ENCODE peak calls at places on chromosomes 12 and 14, in nine cellular contexts. F is lower leg skin, H is skeletal muscle cell, I is uterus, X is neuronal stem cell, M is fibroblast of the aortic adventitia, S is lower lobe of right lung, W is AG04449, Q is DND-41. N is an unnamed sample.

GRCh38 chr12:10243803-10244520 is 31.3 kb downstream of the GABARAPL1 start:
- DNase-seq in W (no peak), Q (peak), H (no peak), I (no peak), S (no peak), X (no peak), M (no peak), F (no peak), N (no peak)

GRCh38 chr12:29102739-29103138 is 46.3 kb upstream of the FAR2 start:
- DNase-seq in H (no peak), W (no peak), F (no peak), M (no peak), X (no peak), S (no peak), I (no peak), Q (no peak), N (no peak)

GRCh38 chr14:75456069-75457023 is 28.5 kb downstream of the JDP2 start:
- DNase-seq in F (no peak), X (no peak), I (no peak), H (no peak), M (no peak), W (no peak), Q (no peak), S (peak), N (no peak)

GRCh38 chr12:23099604-23100003 is 474.6 kb downstream of the ETNK1 start:
- DNase-seq in M (no peak), I (no peak), W (no peak), S (no peak), F (no peak), Q (no peak), H (no peak), X (no peak), N (no peak)

GRCh38 chr12:48686037-48686595 is 4.1 kb upstream of the KANSL2 start:
- DNase-seq in M (no peak), I (no peak), S (no peak), W (no peak), Q (no peak), X (no peak), F (no peak), H (no peak), N (no peak)

GRCh38 chr14:43418314-43418713 is 1088.8 kb downstream of the FSCB start:
- DNase-seq in I (no peak), H (no peak), W (no peak), F (no peak), S (no peak), X (no peak), M (no peak), Q (no peak), N (no peak)

GRCh38 chr12:50101663-50102062 is 2.1 kb upstream of the GPD1 start:
- DNase-seq in H (no peak), S (no peak), F (no peak), Q (no peak), X (no peak), M (peak), W (no peak), I (no peak), N (peak)

GRCh38 chr12:92034858-92035401 is 110.7 kb downstream of the BTG1 start:
- DNase-seq in W (no peak), X (no peak), H (peak), S (peak), M (peak), I (peak), F (peak), Q (peak), N (peak)

GRCh38 chr14:76488551-76488950 is 112.6 kb downstream of the ESRRB start:
- DNase-seq in I (no peak), F (no peak), S (no peak), X (no peak), M (no peak), W (no peak), Q (no peak), H (no peak), N (no peak)

GRCh38 chr12:464484-465267 is 4.9 kb downstream of the B4GALNT3 start:
- DNase-seq in I (no peak), S (no peak), H (no peak), W (no peak), F (no peak), M (no peak), Q (no peak), X (no peak), N (peak)

GRCh38 chr12:3897400-3897910 is 24.3 kb upstream of the PARP11 start:
- DNase-seq in H (no peak), X (no peak), W (no peak), M (no peak), Q (peak), I (no peak), F (no peak), S (no peak), N (no peak)

GRCh38 chr12:98253207-98253606 is 262.2 kb upstream of the TMPO start:
- DNase-seq in M (no peak), F (no peak), S (no peak), X (no peak), Q (no peak), W (no peak), I (no peak), H (no peak), N (no peak)

GRCh38 chr14:22131749-22132476 is 457.1 kb downstream of the DAD1 start:
- DNase-seq in W (no peak), H (no peak), S (no peak), Q (peak), X (no peak), M (no peak), F (no peak), I (no peak), N (no peak)

GRCh38 chr14:42742084-42742483 is 1135.4 kb downstream of the LRFN5 start:
- DNase-seq in H (no peak), M (no peak), S (no peak), I (no peak), F (no peak), Q (no peak), X (no peak), W (no peak), N (no peak)

GRCh38 chr14:72332054-72332453 is 399.8 kb downstream of the RGS6 start:
- DNase-seq in F (no peak), S (no peak), X (no peak), M (no peak), I (no peak), H (no peak), Q (no peak), W (no peak), N (peak)

GRCh38 chr14:68843471-68844209 is 50.8 kb upstream of the ZFP36L1 start:
- DNase-seq in M (peak), F (peak), S (peak), H (no peak), I (peak), W (no peak), X (peak), Q (peak), N (peak)
- H3K4me3 ChIP-seq in M (peak), F (no peak), S (peak), H (peak), I (peak), W (no peak), X (peak), Q (no peak), N (peak)

DNA sequence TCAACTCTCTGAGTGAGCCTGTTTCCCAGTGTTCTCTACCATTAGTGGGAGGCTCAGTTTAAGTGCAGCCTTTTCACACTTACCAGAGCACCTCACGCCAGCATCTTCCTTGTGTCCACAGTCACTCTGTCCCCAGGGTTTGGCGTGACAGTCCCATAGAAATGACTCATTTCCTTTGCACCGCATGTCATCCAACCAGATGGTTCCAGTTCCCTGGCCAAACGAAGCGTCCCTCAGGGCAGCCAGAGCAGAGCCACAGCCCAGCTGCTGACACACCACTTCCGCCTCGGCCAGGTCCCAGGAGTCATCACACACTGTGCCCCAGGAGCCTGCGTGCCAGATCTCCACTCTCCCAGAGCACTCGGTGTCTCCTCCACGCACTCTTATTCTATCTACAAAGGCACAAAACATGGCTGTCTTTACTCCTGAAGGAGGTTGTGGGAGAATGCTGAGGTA is 65.4 kb downstream of the ACSM4 start:
- DNase-seq in W (no peak), M (no peak), I (no peak), S (peak), H (no peak), F (peak), Q (no peak), X (no peak), N (peak)
- H3K4me3 ChIP-seq in W (no peak), M (no peak), I (no peak), S (no peak), H (no peak), F (no peak), Q (no peak), X (no peak), N (no peak)

GRCh38 chr14:102626530-102626929 is 34.1 kb downstream of the RCOR1 start:
- DNase-seq in I (no peak), W (no peak), M (no peak), F (no peak), H (no peak), S (no peak), X (no peak), Q (no peak), N (no peak)

GRCh38 chr14:102625564-102626296 is 33.3 kb downstream of the RCOR1 start:
- DNase-seq in H (no peak), W (no peak), I (no peak), M (no peak), S (no peak), Q (no peak), X (no peak), F (no peak), N (no peak)

GRCh38 chr14:102630405-102630804 is 38.0 kb downstream of the RCOR1 start:
- DNase-seq in F (no peak), H (no peak), M (no peak), Q (no peak), I (no peak), W (no peak), S (no peak), X (no peak), N (no peak)

GRCh38 chr14:102629700-102630365 is 37.4 kb downstream of the RCOR1 start:
- DNase-seq in M (no peak), H (no peak), Q (no peak), I (no peak), F (no peak), S (no peak), W (no peak), X (no peak), N (no peak)

DNA sequence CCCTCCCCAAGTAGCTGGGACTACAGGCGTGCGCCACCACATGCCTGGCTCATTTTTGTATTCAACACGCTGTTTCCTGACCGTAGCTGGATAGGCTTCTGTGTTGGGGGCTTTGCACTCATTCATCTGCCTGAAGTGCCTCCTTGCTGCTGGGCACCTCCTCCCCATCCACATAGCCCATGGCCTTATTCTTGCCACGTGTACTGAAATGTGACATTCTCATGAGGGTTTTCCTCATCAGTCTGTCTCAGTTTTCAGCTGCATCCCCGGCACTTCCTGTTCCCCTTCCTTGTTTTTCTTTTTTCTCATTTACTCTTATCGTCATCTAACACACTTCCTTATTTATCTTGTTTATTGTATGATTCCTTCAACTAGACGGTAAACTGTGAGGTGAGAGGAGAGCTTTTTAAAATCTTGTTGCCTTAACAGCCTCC is 36.6 kb downstream of the RCOR1 start:
- DNase-seq in H (no peak), Q (no peak), I (no peak), M (no peak), S (no peak), F (no peak), X (no peak), W (no peak), N (peak)
- H3K4me3 ChIP-seq in H (no peak), Q (no peak), I (no peak), M (no peak), S (no peak), F (no peak), X (no peak), W (no peak), N (no peak)

GRCh38 chr12:25056486-25057130 is 107.7 kb upstream of the BCAT1 start:
- DNase-seq in Q (no peak), X (no peak), H (no peak), I (no peak), F (no peak), S (no peak), M (no peak), W (no peak), N (no peak)

GRCh38 chr12:25054076-25054782 is 105.3 kb upstream of the BCAT1 start:
- DNase-seq in F (no peak), I (no peak), W (no peak), S (no peak), X (no peak), H (no peak), Q (no peak), M (no peak), N (no peak)

GRCh38 chr12:25056011-25056410 is 107.1 kb upstream of the BCAT1 start:
- DNase-seq in S (no peak), Q (no peak), W (no peak), X (no peak), I (no peak), H (no peak), M (no peak), F (peak), N (no peak)

GRCh38 chr12:25053021-25053271 is 104.0 kb upstream of the BCAT1 start:
- DNase-seq in Q (no peak), M (no peak), W (no peak), I (no peak), X (no peak), H (no peak), F (no peak), S (no peak), N (no peak)

GRCh38 chr12:25054783-25055144 is 105.9 kb upstream of the BCAT1 start:
- DNase-seq in S (no peak), Q (peak), I (no peak), X (no peak), H (peak), F (no peak), W (no peak), M (no peak), N (no peak)
- H3K4me3 ChIP-seq in S (peak), Q (peak), I (no peak), X (no peak), H (no peak), F (no peak), W (no peak), M (no peak), N (no peak)

DNA sequence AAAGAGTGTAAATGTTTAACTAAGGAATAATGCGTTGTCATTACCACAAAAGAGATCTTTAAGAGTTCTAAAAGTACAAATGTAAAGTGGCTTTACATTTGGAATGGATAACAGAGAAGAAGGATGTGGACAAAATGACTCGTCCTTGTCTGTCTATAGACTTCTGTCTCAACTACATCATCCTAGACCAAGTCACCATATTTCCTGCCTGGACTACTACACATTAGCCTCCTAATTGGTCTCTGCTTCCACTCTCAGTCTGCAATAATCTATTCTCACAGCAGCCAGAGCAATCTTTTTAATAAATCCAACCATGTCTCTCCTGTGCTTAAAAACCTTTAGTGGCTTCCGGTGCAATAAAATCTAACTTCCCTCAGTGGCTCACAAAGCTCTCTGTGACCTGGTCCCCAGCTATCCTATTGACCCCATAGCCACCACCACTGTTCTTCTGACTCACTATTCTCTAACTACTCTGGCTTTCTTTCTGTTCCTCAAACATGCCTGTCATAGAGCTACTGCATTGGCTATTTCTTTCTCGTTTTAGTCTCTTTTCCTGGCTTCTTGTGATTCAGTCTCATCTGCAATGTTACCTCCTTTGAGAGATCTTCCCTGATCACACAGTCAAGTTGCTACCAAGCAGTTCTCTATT is 91.1 kb downstream of the MYF5 start:
- DNase-seq in W (no peak), M (no peak), Q (no peak), I (no peak), X (no peak), F (no peak), S (no peak), H (no peak), N (no peak)
- H3K4me3 ChIP-seq in W (no peak), M (no peak), Q (no peak), I (no peak), X (no peak), F (no peak), S (no peak), H (no peak), N (no peak)

DNA sequence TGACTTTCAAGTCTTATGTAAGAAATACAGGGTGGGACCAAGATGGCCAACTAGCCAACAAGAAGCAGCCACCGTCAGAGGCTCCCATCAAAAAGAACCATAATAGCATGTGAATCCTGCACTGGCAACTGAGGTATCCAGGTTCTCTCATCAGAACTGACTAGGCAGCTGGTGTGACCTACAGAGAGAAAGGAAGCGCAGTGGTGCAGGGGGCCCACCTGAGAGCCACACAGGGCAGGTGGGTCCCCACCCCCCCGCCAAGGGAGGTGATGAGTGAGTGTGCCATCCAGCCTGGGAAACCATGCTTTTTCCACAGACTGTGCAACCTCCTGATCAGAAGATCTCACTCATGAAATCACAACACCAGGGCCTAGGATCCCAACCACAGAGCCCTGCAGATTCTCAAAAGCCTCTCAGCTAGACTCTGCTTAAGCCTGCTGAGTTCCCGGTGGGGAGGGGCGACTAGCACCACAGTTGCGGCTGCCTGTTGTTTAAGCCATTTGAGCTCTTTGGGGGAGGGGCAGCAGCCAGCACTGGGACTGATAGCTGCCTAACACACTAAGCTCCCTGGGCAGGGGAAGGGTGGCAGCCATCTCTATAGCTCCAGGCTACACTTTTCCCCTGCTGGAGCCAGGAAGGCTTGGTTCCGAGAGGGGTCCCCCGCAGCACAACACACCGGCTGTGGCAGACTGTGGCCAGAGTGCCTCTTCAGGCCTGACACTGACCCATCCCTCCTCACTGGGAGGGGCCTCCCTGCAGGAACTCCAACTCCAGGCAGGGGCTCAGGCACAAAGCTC is 75.3 kb downstream of the GARIN6 start:
- DNase-seq in S (no peak), I (no peak), M (no peak), W (no peak), H (no peak), X (peak), F (no peak), Q (no peak), N (no peak)
- H3K4me3 ChIP-seq in S (no peak), I (no peak), M (no peak), W (no peak), H (no peak), X (no peak), F (no peak), Q (no peak), N (no peak)

N was measured in adrenal gland.